ENCODE peak calls at places on chromosome 15, in five cellular contexts. K, Q, U, C and S are unnamed samples.

GRCh38 chr15:64731012-64731806 is 44.2 kb downstream of the RBPMS2 start:
- DNase-seq in U (peak; percentile 83), K (peak; percentile 91), Q (peak; percentile 96), C (peak; percentile 89), S (peak; percentile 95)

GRCh38 chr15:39140060-39140604 is 440.7 kb upstream of the THBS1 start:
- DNase-seq in C (no peak), K (no peak), U (no peak), Q (no peak), S (no peak)

GRCh38 chr15:41869770-41870688 is 23.8 kb downstream of the SPTBN5 start:
- DNase-seq in U (no peak), C (no peak), K (no peak), Q (peak; percentile 63), S (no peak)

GRCh38 chr15:37031198-37031597 is 69.2 kb downstream of the MEIS2 start:
- DNase-seq in K (no peak), C (no peak), U (no peak), Q (no peak), S (no peak)

GRCh38 chr15:36958611-36959010 is 141.7 kb downstream of the MEIS2 start:
- DNase-seq in U (no peak), K (no peak), Q (no peak), C (no peak), S (no peak)

GRCh38 chr15:38266247-38266996 is 13.8 kb downstream of the SPRED1 start:
- DNase-seq in C (no peak), U (no peak), Q (no peak), K (no peak), S (no peak)

GRCh38 chr15:85676332-85676731 is 118.4 kb downstream of the KLHL25 start:
- DNase-seq in U (no peak), K (no peak), Q (no peak), C (no peak), S (no peak)

GRCh38 chr15:84638103-84638502 is 16.0 kb downstream of the WDR73 start:
- DNase-seq in Q (no peak), U (peak; percentile 15), K (no peak), C (no peak), S (no peak)

GRCh38 chr15:29568840-29569532 is 253.3 kb downstream of the TJP1 start:
- DNase-seq in Q (no peak), K (peak; percentile 66), U (peak; percentile 21), C (no peak), S (no peak)

GRCh38 chr15:76321602-76322001 is 10.3 kb upstream of the ETFA start:
- DNase-seq in U (no peak), Q (no peak), C (no peak), K (no peak), S (no peak)

GRCh38 chr15:88513195-88513594 is 33.3 kb downstream of the DET1 start:
- DNase-seq in C (no peak), U (no peak), Q (no peak), K (no peak), S (no peak)

GRCh38 chr15:79408041-79408440 is 24.1 kb upstream of the MINAR1 start:
- DNase-seq in K (no peak), C (no peak), U (no peak), Q (no peak), S (no peak)

GRCh38 chr15:98853161-98853560 is 154.4 kb downstream of the PGPEP1L start:
- DNase-seq in Q (peak; percentile 84), C (peak; percentile 47), U (peak; percentile 87), K (peak; percentile 95), S (peak; percentile 87)

GRCh38 chr15:48559270-48559669 is 86.2 kb downstream of the FBN1 start:
- DNase-seq in C (no peak), U (no peak), Q (no peak), K (no peak), S (peak; percentile 41)

GRCh38 chr15:53559364-53560253 is 199.9 kb downstream of the WDR72 start:
- DNase-seq in Q (no peak), C (no peak), U (no peak), K (no peak), S (no peak)

GRCh38 chr15:69758291-69758771 is 305.7 kb downstream of the RPLP1 start:
- DNase-seq in C (no peak), U (no peak), K (no peak), Q (no peak), S (no peak)

GRCh38 chr15:67433495-67434099 is 87.3 kb upstream of the C15orf61 start:
- DNase-seq in U (peak; percentile 54), C (no peak), Q (peak; percentile 64), K (peak; percentile 37), S (peak; percentile 53)

GRCh38 chr15:89482139-89482538 is 14.2 kb downstream of the RHCG start:
- DNase-seq in Q (no peak), U (no peak), C (no peak), K (no peak), S (no peak)

GRCh38 chr15:100111103-100112060 is 230.4 kb downstream of the ADAMTS17 start:
- DNase-seq in K (peak; percentile 21), C (no peak), U (no peak), Q (peak; percentile 75), S (no peak)

GRCh38 chr15:81302605-81303204 is 21.2 kb downstream of the STARD5 start:
- DNase-seq in C (no peak), K (no peak), U (no peak), Q (no peak), S (no peak)

GRCh38 chr15:70486451-70487379 is 276.6 kb downstream of the UACA start:
- DNase-seq in K (no peak), Q (peak; percentile 90), U (no peak), C (no peak), S (no peak)

GRCh38 chr15:52569244-52569585 is 385 bp upstream of the ARPP19 start:
- DNase-seq in Q (no peak), K (no peak), U (no peak), C (no peak), S (no peak)

GRCh38 chr15:55654541-55654940 is 66.4 kb upstream of the PYGO1 start:
- DNase-seq in Q (no peak), U (no peak), K (no peak), C (no peak), S (no peak)

GRCh38 chr15:37078566-37078965 is 21.8 kb downstream of the MEIS2 start:
- DNase-seq in U (no peak), C (no peak), K (no peak), Q (no peak), S (no peak)

GRCh38 chr15:57506422-57506821 is 85.3 kb upstream of the MYZAP start:
- DNase-seq in U (peak; percentile 44), C (no peak), K (no peak), Q (no peak), S (no peak)

GRCh38 chr15:82919231-82919886 is 33.2 kb downstream of the HOMER2 start:
- DNase-seq in U (no peak), Q (no peak), K (peak; percentile 19), C (no peak), S (no peak)

GRCh38 chr15:73075151-73075859 is 23.0 kb downstream of the NEO1 start:
- DNase-seq in U (no peak), K (no peak), C (no peak), Q (no peak), S (no peak)

GRCh38 chr15:77818484-77819270 is 186.0 kb upstream of the LINGO1 start:
- DNase-seq in Q (no peak), K (no peak), U (peak; percentile 77), C (no peak), S (no peak)

GRCh38 chr15:58043192-58043903 is 22.2 kb downstream of the ALDH1A2 start:
- DNase-seq in C (peak; percentile 30), U (peak; percentile 45), K (peak; percentile 53), Q (peak; percentile 59), S (no peak)

GRCh38 chr15:90268415-90268814 is 2.9 kb downstream of the NGRN start:
- DNase-seq in U (no peak), C (no peak), K (no peak), Q (no peak), S (no peak)

GRCh38 chr15:101539930-101540329 is 50.4 kb upstream of the PCSK6 start:
- DNase-seq in C (no peak), U (no peak), Q (peak; percentile 30), K (no peak), S (peak; percentile 11)

GRCh38 chr15:67941643-67942315 is 101.9 kb upstream of the RNU6-1 start:
- DNase-seq in U (no peak), K (no peak), Q (no peak), C (no peak), S (peak; percentile 51)

GRCh38 chr15:57591822-57592367 is at the start of gene MYZAP:
- DNase-seq in C (peak; percentile 9), Q (peak; percentile 57), K (peak; percentile 82), U (peak; percentile 65), S (peak; percentile 61)

GRCh38 chr15:100713163-100713867 is 110.9 kb downstream of the ASB7 start:
- DNase-seq in K (peak; percentile 45), U (no peak), C (no peak), Q (peak; percentile 15), S (no peak)

GRCh38 chr15:70236306-70237103 is 138.8 kb upstream of the TLE3 start:
- DNase-seq in Q (no peak), C (no peak), K (no peak), U (no peak), S (no peak)

GRCh38 chr15:90465930-90466567 is 63.7 kb upstream of the CRTC3 start:
- DNase-seq in Q (no peak), C (no peak), U (no peak), K (no peak), S (no peak)

GRCh38 chr15:59169337-59169736 is 37.3 kb upstream of the LDHAL6B start:
- DNase-seq in Q (no peak), K (no peak), C (no peak), U (no peak), S (no peak)

GRCh38 chr15:77342767-77343166 is 77.1 kb downstream of the PEAK1 start:
- DNase-seq in C (no peak), U (no peak), Q (no peak), K (no peak), S (no peak)

GRCh38 chr15:35603298-35603697 is 57.3 kb upstream of the DPH6 start:
- DNase-seq in Q (no peak), C (no peak), U (no peak), K (no peak), S (no peak)